ENCODE peak calls at places on chromosomes 7 and 10, in eight cellular contexts. K is AML-193, W is NCI-H2029, Z is HFFc6, S is stomach, E is HEK293T, J is A172, V is RWPE1. F is an unnamed sample.

GRCh38 chr7:33666526-33666925 is 238.8 kb upstream of the BMPER start:
- DNase-seq in K (no peak), W (no peak), Z (no peak), S (no peak), E (no peak), J (peak), V (no peak), F (no peak)

GRCh38 chr10:32049113-32049512 is 7.1 kb downstream of the KIF5B start:
- DNase-seq in K (no peak), W (no peak), Z (peak), S (no peak), E (no peak), J (peak), V (no peak), F (no peak)

GRCh38 chr7:78760620-78761355 is 692.7 kb downstream of the MAGI2 start:
- DNase-seq in K (no peak), W (no peak), Z (no peak), S (no peak), E (no peak), J (no peak), V (no peak), F (no peak)

GRCh38 chr7:99137418-99138180 is 6.3 kb downstream of the SMURF1 start:
- DNase-seq in K (no peak), W (no peak), Z (peak), S (no peak), E (peak), J (peak), V (no peak), F (peak)

GRCh38 chr10:87750001-87750651 is 67.9 kb downstream of the ATAD1 start:
- DNase-seq in K (no peak), W (no peak), Z (peak), S (no peak), E (no peak), J (peak), V (no peak), F (peak)

GRCh38 chr10:95237376-95238170 is 43.5 kb downstream of the ACSM6 start:
- DNase-seq in K (no peak), W (no peak), Z (peak), S (no peak), E (no peak), J (peak), V (no peak), F (no peak)

GRCh38 chr10:32949221-32949678 is 8.8 kb downstream of the ITGB1 start:
- DNase-seq in K (no peak), W (no peak), Z (no peak), S (no peak), E (no peak), J (no peak), V (no peak), F (no peak)

GRCh38 chr7:105016083-105017075 is 2.4 kb downstream of the KMT2E start:
- DNase-seq in K (no peak), W (no peak), Z (peak), S (no peak), E (no peak), J (peak), V (no peak), F (no peak)

GRCh38 chr7:27199820-27200760 is at the start of gene HOXA13:
- DNase-seq in K (no peak), W (peak), Z (no peak), S (no peak), E (peak), J (peak), V (no peak), F (no peak)

GRCh38 chr10:122877264-122877663 is 2.1 kb downstream of the FAM24B start:
- DNase-seq in K (no peak), W (no peak), Z (no peak), S (no peak), E (no peak), J (no peak), V (no peak), F (no peak)

GRCh38 chr10:56255298-56255697 is 105.8 kb downstream of the ZWINT start:
- DNase-seq in K (no peak), W (no peak), Z (no peak), S (no peak), E (no peak), J (no peak), V (no peak), F (no peak)

GRCh38 chr7:43314379-43315158 is 202.1 kb downstream of the HECW1 start:
- DNase-seq in K (no peak), W (no peak), Z (no peak), S (no peak), E (no peak), J (no peak), V (no peak), F (no peak)

GRCh38 chr7:35253680-35254495 is at the start of gene TBX20:
- DNase-seq in K (no peak), W (no peak), Z (no peak), S (peak), E (peak), J (no peak), V (no peak), F (no peak)

GRCh38 chr7:106060394-106060920 is 51.7 kb downstream of the SYPL1 start:
- DNase-seq in K (no peak), W (no peak), Z (no peak), S (no peak), E (no peak), J (no peak), V (no peak), F (peak)

GRCh38 chr10:121900443-121901174 is 27.2 kb downstream of the ATE1 start:
- DNase-seq in K (peak), W (peak), Z (peak), S (no peak), E (peak), J (peak), V (peak), F (no peak)

GRCh38 chr7:74289660-74290589 is 718 bp downstream of the CLIP2 start:
- DNase-seq in K (no peak), W (no peak), Z (no peak), S (peak), E (no peak), J (peak), V (peak), F (peak)

GRCh38 chr10:103889121-103889720 is 28.8 kb downstream of the STN1 start:
- DNase-seq in K (no peak), W (no peak), Z (no peak), S (no peak), E (no peak), J (no peak), V (no peak), F (no peak)

GRCh38 chr10:86227501-86228258 is 138.9 kb downstream of the GRID1 start:
- DNase-seq in K (no peak), W (no peak), Z (no peak), S (no peak), E (no peak), J (no peak), V (no peak), F (no peak)

GRCh38 chr7:149005427-149006344 is 22.6 kb downstream of the PDIA4 start:
- DNase-seq in K (peak), W (peak), Z (peak), S (peak), E (peak), J (peak), V (no peak), F (peak)

GRCh38 chr10:129760416-129760815 is 203.7 kb downstream of the EBF3 start:
- DNase-seq in K (no peak), W (no peak), Z (no peak), S (no peak), E (no peak), J (no peak), V (no peak), F (no peak)

GRCh38 chr10:44969854-44970253 is 8.8 kb downstream of the DEPP1 start:
- DNase-seq in K (no peak), W (no peak), Z (no peak), S (no peak), E (no peak), J (no peak), V (no peak), F (no peak)

GRCh38 chr7:133827707-133828580 is 299.2 kb upstream of the LRGUK start:
- DNase-seq in K (no peak), W (no peak), Z (no peak), S (no peak), E (no peak), J (no peak), V (no peak), F (no peak)

GRCh38 chr10:23604613-23605012 is 165.7 kb downstream of the OTUD1 start:
- DNase-seq in K (no peak), W (no peak), Z (no peak), S (no peak), E (no peak), J (no peak), V (no peak), F (no peak)

GRCh38 chr7:2539031-2540028 is 16.0 kb downstream of the BRAT1 start:
- DNase-seq in K (no peak), W (no peak), Z (no peak), S (no peak), E (no peak), J (no peak), V (no peak), F (no peak)

GRCh38 chr7:93757421-93757820 is 133.1 kb downstream of the TFPI2 start:
- DNase-seq in K (no peak), W (no peak), Z (no peak), S (no peak), E (no peak), J (no peak), V (no peak), F (no peak)

GRCh38 chr7:106893591-106893990 is 28.5 kb downstream of the PIK3CG start:
- DNase-seq in K (peak), W (no peak), Z (no peak), S (no peak), E (no peak), J (no peak), V (no peak), F (no peak)

GRCh38 chr10:69269761-69270160 is 8.5 kb upstream of the HK1 start:
- DNase-seq in K (no peak), W (no peak), Z (no peak), S (no peak), E (no peak), J (no peak), V (no peak), F (no peak)

GRCh38 chr10:77629775-77630565 is 7.6 kb downstream of the KCNMA1 start:
- DNase-seq in K (no peak), W (no peak), Z (no peak), S (no peak), E (no peak), J (no peak), V (no peak), F (no peak)

GRCh38 chr7:55375237-55375636 is 10.1 kb downstream of the LANCL2 start:
- DNase-seq in K (no peak), W (no peak), Z (no peak), S (no peak), E (no peak), J (no peak), V (no peak), F (no peak)

GRCh38 chr7:51326646-51327286 is 10.2 kb upstream of the COBL start:
- DNase-seq in K (no peak), W (no peak), Z (no peak), S (no peak), E (no peak), J (no peak), V (no peak), F (no peak)

GRCh38 chr10:4395731-4396130 is 430.3 kb upstream of the AKR1E2 start:
- DNase-seq in K (no peak), W (no peak), Z (no peak), S (no peak), E (no peak), J (no peak), V (no peak), F (no peak)

GRCh38 chr7:101999420-101999819 is 182.0 kb downstream of the CUX1 start:
- DNase-seq in K (no peak), W (no peak), Z (no peak), S (no peak), E (no peak), J (no peak), V (no peak), F (no peak)

GRCh38 chr10:104925232-104925851 is 284.3 kb downstream of the SORCS3 start:
- DNase-seq in K (peak), W (no peak), Z (no peak), S (peak), E (peak), J (peak), V (peak), F (no peak)